ENCODE peak calls at places on chromosomes 12 and 14, in five cellular contexts. D is lower lobe of right lung, Q is WERI-Rb-1, E is brain microvascular endothelial cell, P is endothelial cell of umbilical vein. F is an unnamed sample.

GRCh38 chr12:38985961-38986360 is 80.6 kb upstream of the CPNE8 start:
- DNase-seq in D (no peak), Q (no peak), E (no peak), P (no peak), F (no peak)

GRCh38 chr14:54188036-54188666 is 208.7 kb upstream of the CDKN3 start:
- DNase-seq in D (no peak), Q (no peak), E (no peak), P (no peak), F (no peak)

GRCh38 chr12:123165537-123165936 is 14.6 kb upstream of the PITPNM2 start:
- DNase-seq in D (no peak), Q (no peak), E (no peak), P (no peak), F (no peak)

GRCh38 chr12:73898645-73899044 is 639.0 kb upstream of the ATXN7L3B start:
- DNase-seq in D (no peak), Q (no peak), E (no peak), P (no peak), F (no peak)

GRCh38 chr12:57610553-57611115 is 601 bp upstream of the ARHGEF25 start:
- DNase-seq in D (no peak), Q (peak), E (no peak), P (no peak), F (no peak)

GRCh38 chr14:91841065-91841464 is 26.3 kb downstream of the TC2N start:
- DNase-seq in D (no peak), Q (no peak), E (no peak), P (no peak), F (no peak)

GRCh38 chr12:111578276-111578970 is 20.7 kb downstream of the ATXN2 start:
- DNase-seq in D (no peak), Q (no peak), E (peak), P (peak), F (no peak)

GRCh38 chr12:119178544-119179334 is at the start of gene HSPB8:
- DNase-seq in D (peak), Q (peak), E (peak), P (peak), F (peak)

GRCh38 chr12:63922446-63922845 is 77.9 kb downstream of the SRGAP1 start:
- DNase-seq in D (no peak), Q (no peak), E (peak), P (no peak), F (no peak)

GRCh38 chr12:71397433-71397954 is 42.1 kb upstream of the LGR5 start:
- DNase-seq in D (no peak), Q (no peak), E (no peak), P (no peak), F (no peak)

GRCh38 chr12:103561174-103561573 is 25.9 kb upstream of the STAB2 start:
- DNase-seq in D (no peak), Q (no peak), E (peak), P (no peak), F (no peak)

GRCh38 chr14:99990268-99991170 is 74.7 kb upstream of the EVL start:
- DNase-seq in D (no peak), Q (no peak), E (no peak), P (no peak), F (no peak)

GRCh38 chr12:9091933-9092598 is 23.7 kb downstream of the A2M start:
- DNase-seq in D (no peak), Q (no peak), E (no peak), P (no peak), F (no peak)

GRCh38 chr12:98416845-98417244 is 98.5 kb upstream of the TMPO start:
- DNase-seq in D (no peak), Q (no peak), E (peak), P (peak), F (no peak)

DNA sequence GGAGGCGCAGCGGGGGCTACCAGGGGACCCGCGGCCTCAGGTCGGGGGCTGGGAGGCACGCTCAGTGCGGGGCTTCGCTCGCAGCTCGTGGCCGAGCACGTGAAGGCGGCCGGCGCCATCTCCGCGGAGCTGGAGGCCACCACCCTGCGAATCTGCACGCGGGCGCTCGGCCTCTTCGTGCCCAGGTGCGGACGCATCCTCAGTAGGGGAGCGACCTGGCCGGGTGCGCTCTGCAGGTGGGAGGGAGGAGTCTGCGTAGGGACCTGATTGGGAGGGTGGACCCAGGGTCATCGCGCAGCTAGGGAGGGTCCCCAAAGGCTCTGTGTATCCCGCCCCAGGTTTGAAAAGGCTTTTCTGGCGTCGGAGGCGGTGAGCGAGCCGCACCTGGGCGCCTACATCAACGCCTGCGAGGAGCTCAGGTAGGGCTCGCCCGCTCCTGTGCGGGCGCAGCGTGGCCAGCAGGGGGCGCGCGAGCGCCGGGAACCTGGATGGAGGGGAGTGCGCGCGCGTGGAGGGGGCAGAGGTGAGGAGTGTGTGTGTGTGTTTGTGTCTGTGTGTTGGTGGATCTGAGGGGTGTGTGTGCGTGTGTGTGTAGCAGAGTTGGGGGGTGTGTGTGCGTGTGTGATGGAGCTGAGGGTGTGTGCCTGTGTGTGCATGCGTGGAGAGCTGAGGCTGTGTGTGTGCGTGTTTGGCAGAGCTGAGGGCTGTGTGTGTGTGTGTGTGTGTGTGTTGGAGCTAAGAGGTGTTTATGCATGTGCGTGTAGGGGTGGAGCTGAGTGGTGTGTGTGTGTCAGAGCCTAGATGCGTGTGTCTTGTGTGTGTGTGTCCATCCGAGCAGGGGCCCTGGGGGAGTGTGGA is 10.4 kb downstream of the EXOC3L4 start:
- DNase-seq in D (peak), Q (peak), E (no peak), P (no peak), F (peak)
- H3K4me3 ChIP-seq in D (peak), Q (peak), E (no peak), P (no peak), F (no peak)

DNA sequence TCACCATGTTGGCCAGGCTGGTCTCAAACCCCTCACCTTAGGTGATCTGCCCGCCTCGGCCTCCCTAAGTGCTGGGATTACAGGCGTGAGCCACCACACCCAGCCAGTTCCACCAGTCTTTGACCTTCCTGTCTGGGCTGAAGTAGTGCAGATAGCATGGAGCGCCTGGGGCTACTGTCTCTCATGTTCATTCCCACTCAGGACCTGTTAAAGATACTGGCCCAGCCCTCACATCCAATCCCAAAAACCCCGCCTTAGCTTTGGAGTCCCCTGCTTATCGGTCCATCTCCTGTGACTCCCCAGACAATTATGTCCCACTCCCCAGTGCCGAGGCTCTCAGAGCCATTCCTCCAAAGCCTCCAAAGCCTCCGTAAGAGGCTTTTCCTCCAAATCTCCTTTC is 12.0 kb upstream of the CELA1 start:
- DNase-seq in D (no peak), Q (peak), E (no peak), P (no peak), F (no peak)
- H3K4me3 ChIP-seq in D (no peak), Q (no peak), E (no peak), P (no peak), F (no peak)

GRCh38 chr12:15701721-15702156 is 87.4 kb downstream of the EPS8 start:
- DNase-seq in D (no peak), Q (no peak), E (peak), P (peak), F (no peak)
- H3K4me3 ChIP-seq in D (no peak), Q (no peak), E (no peak), P (no peak), F (no peak)

DNA sequence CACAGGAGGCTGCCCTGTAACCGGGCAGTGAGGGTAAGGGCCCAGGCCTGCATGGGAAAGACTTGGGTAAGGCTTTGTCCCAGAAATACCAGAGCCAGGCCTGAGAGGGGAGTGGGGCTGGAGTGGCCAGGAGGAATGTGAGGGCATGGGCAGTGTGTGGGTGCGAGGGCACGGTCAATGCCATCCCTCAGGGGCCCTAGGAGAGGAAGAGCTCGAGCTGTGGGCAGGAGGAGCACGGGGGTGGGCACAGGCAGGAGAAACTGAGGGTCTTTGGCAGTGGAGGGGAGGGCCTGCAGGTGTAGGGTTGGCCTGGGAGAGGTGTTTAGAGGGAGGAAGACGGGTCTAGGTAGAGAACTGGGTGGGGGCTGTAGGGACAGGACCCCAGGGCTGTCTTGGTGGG is 381.6 kb downstream of the TMEM121 start:
- DNase-seq in D (no peak), Q (no peak), E (no peak), P (no peak), F (no peak)
- H3K4me3 ChIP-seq in D (no peak), Q (no peak), E (no peak), P (no peak), F (no peak)

GRCh38 chr12:109998904-109999648 is at the start of gene ANKRD13A:
- DNase-seq in D (peak), Q (peak), E (peak), P (peak), F (peak)

GRCh38 chr12:109999983-110000505 is 814 bp downstream of the ANKRD13A start:
- DNase-seq in D (peak), Q (no peak), E (no peak), P (peak), F (no peak)

GRCh38 chr12:109999649-109999971 is 380 bp downstream of the ANKRD13A start:
- DNase-seq in D (peak), Q (no peak), E (no peak), P (no peak), F (peak)

GRCh38 chr12:110002691-110003515 is 3.7 kb downstream of the ANKRD13A start:
- DNase-seq in D (no peak), Q (no peak), E (no peak), P (no peak), F (no peak)

DNA sequence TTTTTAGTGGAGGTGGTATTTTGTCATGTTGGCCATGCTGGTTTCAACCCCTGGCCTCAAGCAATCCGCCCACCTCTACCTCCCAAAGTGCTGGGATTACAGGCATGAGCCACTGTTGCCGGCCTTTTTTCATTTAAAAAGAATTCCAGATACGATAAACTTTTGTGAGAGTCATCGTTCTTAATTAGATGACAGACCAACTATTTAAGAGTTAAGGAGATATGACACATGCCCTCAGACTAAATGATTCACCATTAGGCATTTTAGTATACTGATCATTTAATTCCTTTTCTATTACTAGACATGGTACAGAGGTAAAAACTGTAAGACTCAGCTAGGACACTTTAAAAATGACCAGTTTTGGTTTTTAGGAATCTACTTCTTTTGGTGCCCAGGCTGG is 2.4 kb downstream of the ANKRD13A start:
- DNase-seq in D (no peak), Q (no peak), E (peak), P (no peak), F (no peak)
- H3K4me3 ChIP-seq in D (no peak), Q (no peak), E (no peak), P (no peak), F (no peak)

GRCh38 chr14:50822501-50823042 is 8.4 kb downstream of the NIN start:
- DNase-seq in D (no peak), Q (no peak), E (no peak), P (no peak), F (no peak)

GRCh38 chr14:50823051-50823762 is 7.8 kb downstream of the NIN start:
- DNase-seq in D (no peak), Q (no peak), E (peak), P (no peak), F (no peak)

GRCh38 chr14:50820786-50821185 is 10.2 kb downstream of the NIN start:
- DNase-seq in D (no peak), Q (no peak), E (no peak), P (no peak), F (no peak)

GRCh38 chr14:50823763-50824636 is 7.0 kb downstream of the NIN start:
- DNase-seq in D (no peak), Q (no peak), E (no peak), P (no peak), F (no peak)

GRCh38 chr14:50821471-50822464 is 9.2 kb downstream of the NIN start:
- DNase-seq in D (peak), Q (no peak), E (no peak), P (no peak), F (peak)
- H3K4me3 ChIP-seq in D (no peak), Q (no peak), E (no peak), P (no peak), F (no peak)

GRCh38 chr14:50532502-50533313 is at the start of gene MAP4K5:
- DNase-seq in D (peak), Q (peak), E (peak), P (peak), F (peak)

GRCh38 chr14:50531595-50532501 is 521 bp downstream of the MAP4K5 start:
- DNase-seq in D (peak), Q (peak), E (peak), P (peak), F (peak)

GRCh38 chr14:50533806-50534205 is 1.4 kb upstream of the MAP4K5 start:
- DNase-seq in D (no peak), Q (no peak), E (no peak), P (no peak), F (no peak)

GRCh38 chr14:50534998-50535397 is 2.6 kb upstream of the MAP4K5 start:
- DNase-seq in D (no peak), Q (no peak), E (no peak), P (no peak), F (no peak)

GRCh38 chr14:50533314-50533705 is 941 bp upstream of the MAP4K5 start:
- DNase-seq in D (no peak), Q (no peak), E (no peak), P (no peak), F (no peak)
- H3K4me3 ChIP-seq in D (peak), Q (no peak), E (no peak), P (no peak), F (peak)

DNA sequence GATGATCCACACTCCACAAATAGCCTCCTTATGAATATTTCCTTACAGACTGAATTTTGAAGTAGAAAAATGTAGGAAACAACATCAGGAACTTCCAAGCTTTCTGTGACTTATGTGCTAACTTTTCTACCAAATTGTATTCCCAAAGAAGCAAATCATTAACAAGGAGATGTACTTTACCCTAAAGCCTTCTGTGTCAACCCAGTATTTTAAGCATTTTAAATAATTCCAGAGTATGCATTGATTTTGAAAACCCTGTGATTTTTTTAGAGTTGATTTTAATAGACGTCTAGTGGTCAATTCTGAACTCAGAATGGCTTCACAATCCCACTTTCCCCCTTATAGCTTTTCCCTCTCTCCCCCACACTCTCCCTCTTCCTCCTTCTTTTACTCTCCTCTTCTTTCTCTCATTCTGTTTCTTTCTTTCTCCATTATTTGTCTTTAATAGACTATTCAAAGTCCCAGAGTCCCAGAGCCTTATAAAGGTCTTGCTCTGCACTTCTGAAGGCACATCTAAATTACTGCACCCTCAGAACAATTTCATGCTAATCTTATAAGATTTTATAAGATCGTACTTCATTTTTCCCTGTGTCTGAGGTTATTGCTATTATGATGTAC is 10.1 kb upstream of the MYF6 start:
- DNase-seq in D (no peak), Q (no peak), E (no peak), P (no peak), F (no peak)
- H3K4me3 ChIP-seq in D (no peak), Q (no peak), E (no peak), P (no peak), F (no peak)

GRCh38 chr12:26014085-26014484 is 55.6 kb downstream of the RASSF8 start:
- DNase-seq in D (no peak), Q (no peak), E (no peak), P (no peak), F (no peak)
- H3K4me3 ChIP-seq in D (no peak), Q (no peak), E (no peak), P (no peak), F (no peak)